ENCODE peak calls at places on chromosomes 6 and 20, in seven cellular contexts. One of them, this sample, is unnamed.

GRCh38 chr6:1395941-1396908 is 6.8 kb downstream of the FOXF2 start:
- DNase-seq in HEK293T: no peak
- DNase-seq in NCI-H2029: no peak
- DNase-seq in stimulated activated CD4-positive, alpha-beta T cell treated with anti-CD3 and anti-CD28 coated beads, Interleukin-1b, Interleukin-23, amount 100 ng/mL, for 1 hour: no peak
- DNase-seq in spleen: no peak
- DNase-seq in ureter: no peak
- DNase-seq in heart left ventricle: no peak
- DNase-seq in this sample: no peak

GRCh38 chr6:129785081-129785755 is 75.2 kb upstream of the ARHGAP18 start:
- DNase-seq in ureter: no peak
- DNase-seq in spleen: no peak
- DNase-seq in stimulated activated CD4-positive, alpha-beta T cell treated with anti-CD3 and anti-CD28 coated beads, Interleukin-1b, Interleukin-23, amount 100 ng/mL, for 1 hour: no peak
- DNase-seq in heart left ventricle: no peak
- DNase-seq in HEK293T: no peak
- DNase-seq in NCI-H2029: no peak
- DNase-seq in this sample: no peak

GRCh38 chr6:26270121-26270861 is 94.7 kb upstream of the BTN3A2 start:
- DNase-seq in HEK293T: no peak
- DNase-seq in ureter: no peak
- DNase-seq in stimulated activated CD4-positive, alpha-beta T cell treated with anti-CD3 and anti-CD28 coated beads, Interleukin-1b, Interleukin-23, amount 100 ng/mL, for 1 hour: no peak
- DNase-seq in spleen: no peak
- DNase-seq in NCI-H2029: no peak
- DNase-seq in heart left ventricle: no peak
- DNase-seq in this sample: no peak

GRCh38 chr20:58868795-58869194 is 16.3 kb downstream of the GNAS start:
- DNase-seq in heart left ventricle: no peak
- DNase-seq in stimulated activated CD4-positive, alpha-beta T cell treated with anti-CD3 and anti-CD28 coated beads, Interleukin-1b, Interleukin-23, amount 100 ng/mL, for 1 hour: no peak
- DNase-seq in ureter: no peak
- DNase-seq in spleen: no peak
- DNase-seq in NCI-H2029: no peak
- DNase-seq in HEK293T: no peak
- DNase-seq in this sample: no peak

GRCh38 chr6:105045546-105045945 is 88.6 kb downstream of the LIN28B start:
- DNase-seq in ureter: no peak
- DNase-seq in stimulated activated CD4-positive, alpha-beta T cell treated with anti-CD3 and anti-CD28 coated beads, Interleukin-1b, Interleukin-23, amount 100 ng/mL, for 1 hour: no peak
- DNase-seq in spleen: no peak
- DNase-seq in heart left ventricle: no peak
- DNase-seq in HEK293T: no peak
- DNase-seq in NCI-H2029: no peak
- DNase-seq in this sample: no peak

GRCh38 chr6:155026366-155027045 is 31.4 kb downstream of the TIAM2 start:
- DNase-seq in ureter: peak; percentile 26
- DNase-seq in spleen: no peak
- DNase-seq in NCI-H2029: no peak
- DNase-seq in stimulated activated CD4-positive, alpha-beta T cell treated with anti-CD3 and anti-CD28 coated beads, Interleukin-1b, Interleukin-23, amount 100 ng/mL, for 1 hour: no peak
- DNase-seq in HEK293T: no peak
- DNase-seq in heart left ventricle: no peak
- DNase-seq in this sample: peak; percentile 42

GRCh38 chr6:157988700-157989063 is 7.0 kb downstream of the SYNJ2 start:
- DNase-seq in ureter: no peak
- DNase-seq in heart left ventricle: no peak
- DNase-seq in spleen: peak; percentile 47
- DNase-seq in stimulated activated CD4-positive, alpha-beta T cell treated with anti-CD3 and anti-CD28 coated beads, Interleukin-1b, Interleukin-23, amount 100 ng/mL, for 1 hour: no peak
- DNase-seq in NCI-H2029: peak; percentile 58
- DNase-seq in HEK293T: no peak
- DNase-seq in this sample: no peak

GRCh38 chr6:157613011-157613522 is 210.0 kb upstream of the SNX9 start:
- DNase-seq in NCI-H2029: no peak
- DNase-seq in ureter: no peak
- DNase-seq in HEK293T: no peak
- DNase-seq in heart left ventricle: no peak
- DNase-seq in stimulated activated CD4-positive, alpha-beta T cell treated with anti-CD3 and anti-CD28 coated beads, Interleukin-1b, Interleukin-23, amount 100 ng/mL, for 1 hour: no peak
- DNase-seq in spleen: no peak
- DNase-seq in this sample: peak; percentile 32

GRCh38 chr6:87504440-87504839 is 31.7 kb downstream of the SLC35A1 start:
- DNase-seq in stimulated activated CD4-positive, alpha-beta T cell treated with anti-CD3 and anti-CD28 coated beads, Interleukin-1b, Interleukin-23, amount 100 ng/mL, for 1 hour: no peak
- DNase-seq in HEK293T: no peak
- DNase-seq in ureter: no peak
- DNase-seq in NCI-H2029: no peak
- DNase-seq in heart left ventricle: no peak
- DNase-seq in spleen: no peak
- DNase-seq in this sample: no peak

GRCh38 chr6:52305948-52306767 is 21.6 kb upstream of the MCM3 start:
- DNase-seq in heart left ventricle: no peak
- DNase-seq in stimulated activated CD4-positive, alpha-beta T cell treated with anti-CD3 and anti-CD28 coated beads, Interleukin-1b, Interleukin-23, amount 100 ng/mL, for 1 hour: no peak
- DNase-seq in ureter: no peak
- DNase-seq in NCI-H2029: no peak
- DNase-seq in HEK293T: no peak
- DNase-seq in spleen: no peak
- DNase-seq in this sample: no peak

GRCh38 chr6:35011096-35012041 is 122.3 kb downstream of the ANKS1A start:
- DNase-seq in ureter: no peak
- DNase-seq in NCI-H2029: no peak
- DNase-seq in HEK293T: no peak
- DNase-seq in stimulated activated CD4-positive, alpha-beta T cell treated with anti-CD3 and anti-CD28 coated beads, Interleukin-1b, Interleukin-23, amount 100 ng/mL, for 1 hour: no peak
- DNase-seq in heart left ventricle: no peak
- DNase-seq in spleen: no peak
- DNase-seq in this sample: no peak

GRCh38 chr20:2559641-2560040 is 23.3 kb downstream of the TMC2 start:
- DNase-seq in stimulated activated CD4-positive, alpha-beta T cell treated with anti-CD3 and anti-CD28 coated beads, Interleukin-1b, Interleukin-23, amount 100 ng/mL, for 1 hour: no peak
- DNase-seq in spleen: no peak
- DNase-seq in ureter: no peak
- DNase-seq in HEK293T: no peak
- DNase-seq in NCI-H2029: no peak
- DNase-seq in heart left ventricle: no peak
- DNase-seq in this sample: no peak

GRCh38 chr6:54697423-54697822 is 149.1 kb upstream of the FAM83B start:
- DNase-seq in HEK293T: no peak
- DNase-seq in heart left ventricle: no peak
- DNase-seq in stimulated activated CD4-positive, alpha-beta T cell treated with anti-CD3 and anti-CD28 coated beads, Interleukin-1b, Interleukin-23, amount 100 ng/mL, for 1 hour: no peak
- DNase-seq in NCI-H2029: no peak
- DNase-seq in ureter: no peak
- DNase-seq in spleen: no peak
- DNase-seq in this sample: no peak

GRCh38 chr6:157432231-157432630 is 51.2 kb downstream of the ZDHHC14 start:
- DNase-seq in heart left ventricle: no peak
- DNase-seq in HEK293T: no peak
- DNase-seq in stimulated activated CD4-positive, alpha-beta T cell treated with anti-CD3 and anti-CD28 coated beads, Interleukin-1b, Interleukin-23, amount 100 ng/mL, for 1 hour: no peak
- DNase-seq in NCI-H2029: no peak
- DNase-seq in ureter: no peak
- DNase-seq in spleen: no peak
- DNase-seq in this sample: peak; percentile 19

GRCh38 chr6:24974182-24975171 is 38.7 kb upstream of the RIPOR2 start:
- DNase-seq in NCI-H2029: no peak
- DNase-seq in heart left ventricle: no peak
- DNase-seq in ureter: no peak
- DNase-seq in spleen: no peak
- DNase-seq in HEK293T: no peak
- DNase-seq in stimulated activated CD4-positive, alpha-beta T cell treated with anti-CD3 and anti-CD28 coated beads, Interleukin-1b, Interleukin-23, amount 100 ng/mL, for 1 hour: peak; percentile 17
- DNase-seq in this sample: no peak